ENCODE peak calls at places on chromosomes 11 and 22, in nine cellular contexts. C is naive thymus-derived CD4-positive, alpha-beta T cell; S is heart left ventricle; G is pancreas; Y is CD4-positive, alpha-beta T cell; I is ovary; F is neuronal stem cell; W is transverse colon; Z is mucosa of descending colon. L is an unnamed sample. For H3K9me3, the result is how much of the 10 kb centered on the place peaks cover.

GRCh38 chr22:27378343-27378800 is 423.2 kb downstream of the MN1 start:
- DNase-seq in C (no peak), I (no peak), F (no peak), S (no peak), Z (no peak), G (peak), W (no peak), Y (no peak), L (no peak)

GRCh38 chr11:130071211-130071712 is 1.6 kb downstream of the APLP2 start:
- DNase-seq in F (no peak), Y (no peak), Z (no peak), G (no peak), C (peak), W (no peak), S (no peak), I (no peak), L (no peak)

GRCh38 chr11:94897330-94897768 is 76.0 kb downstream of the CWC15 start:
- DNase-seq in W (peak), C (peak), S (no peak), Z (no peak), I (peak), F (peak), Y (peak), G (peak), L (no peak)

GRCh38 chr11:31655483-31655882 is 145.9 kb downstream of the ELP4 start:
- DNase-seq in F (no peak), G (no peak), I (no peak), Y (no peak), Z (no peak), C (no peak), S (no peak), W (no peak), L (no peak)

GRCh38 chr11:117836077-117836960 is 11.8 kb upstream of the FXYD2 start:
- DNase-seq in Y (no peak), W (peak), Z (peak), I (no peak), G (no peak), S (no peak), F (no peak), C (no peak), L (no peak)

GRCh38 chr11:68903631-68904457 is at the start of the genes IGHMBP2 and MRPL21:
- DNase-seq in W (peak), F (peak), S (peak), G (peak), Y (peak), C (peak), I (peak), Z (peak), L (peak)

GRCh38 chr11:45859661-45860140 is 12.4 kb downstream of the CRY2 start:
- DNase-seq in Z (peak), C (no peak), I (peak), G (peak), S (peak), Y (no peak), F (no peak), W (peak), L (no peak)

GRCh38 chr11:19687372-19687771 is 25.3 kb upstream of the NAV2 start:
- DNase-seq in Y (no peak), C (no peak), S (no peak), Z (no peak), I (no peak), W (no peak), F (no peak), G (no peak), L (no peak)

GRCh38 chr11:122733301-122733686 is 77.8 kb downstream of the UBASH3B start:
- DNase-seq in Z (no peak), C (no peak), F (no peak), G (no peak), W (no peak), S (no peak), Y (no peak), I (no peak), L (no peak)

GRCh38 chr11:1398506-1399235 is 8.9 kb downstream of the BRSK2 start:
- DNase-seq in F (no peak), Z (no peak), I (no peak), S (peak), W (no peak), Y (no peak), C (no peak), G (no peak), L (no peak)

GRCh38 chr11:113014262-113014661 is 53.0 kb downstream of the NCAM1 start:
- DNase-seq in I (no peak), Z (no peak), G (no peak), S (no peak), F (no peak), C (no peak), Y (no peak), W (no peak), L (no peak)

GRCh38 chr11:32213223-32213622 is 122.3 kb downstream of the RCN1 start:
- DNase-seq in F (no peak), G (no peak), C (no peak), Z (no peak), S (no peak), W (no peak), Y (no peak), I (no peak), L (no peak)

GRCh38 chr11:78943841-78944240 is 369.2 kb upstream of the NARS2 start:
- DNase-seq in W (no peak), Z (no peak), Y (no peak), C (no peak), S (no peak), G (no peak), I (no peak), F (no peak), L (no peak)

GRCh38 chr22:43516386-43516785 is 104.6 kb downstream of the MPPED1 start:
- DNase-seq in C (no peak), I (no peak), Y (no peak), W (no peak), F (no peak), Z (no peak), S (no peak), G (no peak), L (no peak)

GRCh38 chr11:76656087-76656531 is 14.4 kb downstream of the LRRC32 start:
- DNase-seq in W (no peak), I (peak), Z (no peak), G (no peak), F (no peak), S (no peak), Y (no peak), C (no peak), L (no peak)

GRCh38 chr11:95684701-95685100 is 104.9 kb downstream of the FAM76B start:
- DNase-seq in Y (no peak), F (no peak), C (no peak), G (no peak), W (no peak), I (no peak), S (no peak), Z (no peak), L (no peak)

GRCh38 chr11:10725114-10725906 is 25.7 kb upstream of the CTR9 start:
- DNase-seq in Y (no peak), G (no peak), S (no peak), W (no peak), C (peak), F (no peak), Z (no peak), I (no peak), L (no peak)

GRCh38 chr11:120597250-120597649 is 85.7 kb downstream of the GRIK4 start:
- DNase-seq in I (no peak), C (no peak), S (no peak), Z (no peak), G (no peak), F (no peak), Y (no peak), W (no peak), L (no peak)

GRCh38 chr22:47283616-47284270 is 521.3 kb downstream of the TBC1D22A start:
- DNase-seq in G (no peak), Y (no peak), F (no peak), S (no peak), I (no peak), Z (peak), C (no peak), W (no peak), L (no peak)

GRCh38 chr22:47285981-47286380 is 523.5 kb downstream of the TBC1D22A start:
- DNase-seq in G (no peak), Z (no peak), W (no peak), I (no peak), F (no peak), S (no peak), Y (no peak), C (no peak), L (no peak)

GRCh38 chr22:47286590-47286989 is 524.1 kb downstream of the TBC1D22A start:
- DNase-seq in S (no peak), F (no peak), G (no peak), Y (no peak), W (no peak), I (no peak), C (no peak), Z (peak), L (no peak)

GRCh38 chr22:47284360-47284759 is 521.9 kb downstream of the TBC1D22A start:
- DNase-seq in C (no peak), F (no peak), Z (no peak), S (no peak), I (no peak), Y (no peak), G (no peak), W (no peak), L (no peak)

GRCh38 chr22:47284822-47285221 is 522.4 kb downstream of the TBC1D22A start:
- DNase-seq in Y (no peak), Z (no peak), W (no peak), C (no peak), I (no peak), S (no peak), G (no peak), F (no peak), L (no peak)
- H3K9me3 ChIP-seq in Y (under half), Z (under half), W (under half), C (under half), I (under half), S (under half), G (under half), F (under half), L (under half)

DNA sequence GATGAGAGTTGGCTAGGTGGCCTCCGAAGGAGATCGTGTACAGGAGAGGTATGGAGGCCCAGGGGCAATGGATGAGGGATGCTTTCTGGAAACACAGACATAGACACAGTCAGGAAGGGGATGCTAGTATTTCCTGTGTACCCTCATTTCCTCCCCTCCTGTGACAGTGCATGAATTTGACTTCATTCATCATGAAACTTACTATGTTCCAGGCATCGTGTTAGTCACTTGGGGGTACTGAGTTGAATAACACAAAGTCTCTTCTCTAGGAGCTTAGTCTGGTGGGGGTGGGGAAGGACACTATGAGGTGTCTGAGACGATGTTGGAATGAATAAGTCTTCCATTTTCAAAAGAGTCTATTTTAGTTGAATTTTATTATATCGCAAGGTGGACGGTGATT is 32.6 kb downstream of the LDLRAD3 start:
- DNase-seq in Y (no peak), S (no peak), Z (no peak), W (no peak), G (no peak), C (no peak), I (no peak), F (no peak), L (no peak)
- H3K9me3 ChIP-seq in Y (under half), S (under half), Z (under half), W (under half), G (under half), C (under half), I (under half), F (under half), L (under half)

GRCh38 chr22:48750282-48750681 is 1077.4 kb downstream of the BRD1 start:
- DNase-seq in Y (no peak), C (no peak), G (peak), S (no peak), I (no peak), W (no peak), F (no peak), Z (no peak), L (no peak)

GRCh38 chr22:48752451-48753380 is 1075.0 kb downstream of the BRD1 start:
- DNase-seq in W (no peak), Z (no peak), C (no peak), Y (no peak), F (no peak), I (no peak), S (no peak), G (peak), L (no peak)

GRCh38 chr22:48749555-48750227 is 1078.0 kb downstream of the BRD1 start:
- DNase-seq in I (no peak), Z (peak), W (no peak), C (no peak), F (no peak), S (no peak), Y (no peak), G (peak), L (no peak)

GRCh38 chr22:48751539-48752437 is 1075.9 kb downstream of the BRD1 start:
- DNase-seq in G (peak), S (no peak), Z (no peak), I (no peak), Y (no peak), F (no peak), C (no peak), W (no peak), L (no peak)

DNA sequence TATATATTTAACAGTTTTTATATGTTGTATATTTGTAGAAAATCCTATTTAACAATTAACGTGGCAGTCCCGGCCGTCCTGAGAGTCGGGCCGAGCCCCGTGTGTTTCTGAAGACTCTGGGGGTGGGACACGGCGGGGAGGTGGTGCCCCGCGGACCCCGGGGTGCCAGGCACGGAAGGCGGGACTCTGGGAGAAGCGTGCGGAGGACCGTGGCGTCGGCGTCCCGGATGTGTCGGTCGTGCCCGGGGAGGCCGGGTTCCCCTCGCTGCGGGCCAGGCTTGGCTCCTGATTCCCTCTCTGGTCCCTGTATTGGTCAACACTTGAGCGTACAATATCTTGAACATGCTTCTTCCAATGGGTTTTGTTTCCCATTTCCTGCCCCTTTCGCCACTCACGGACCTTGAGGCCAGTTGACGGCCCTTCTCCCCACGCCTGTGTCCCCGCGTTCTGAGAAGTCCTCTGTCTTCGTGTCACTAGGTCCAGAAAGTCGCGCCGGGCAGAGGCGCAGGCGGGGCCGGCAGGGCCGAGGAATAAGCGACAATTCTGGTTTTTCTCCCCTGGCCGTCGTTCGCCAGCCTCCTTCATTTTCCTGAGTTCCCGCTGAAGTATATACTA is 1076.7 kb downstream of the BRD1 start:
- DNase-seq in I (no peak), Y (no peak), Z (no peak), G (no peak), F (no peak), C (no peak), W (no peak), S (no peak), L (no peak)
- H3K9me3 ChIP-seq in I (under half), Y (under half), Z (under half), G (under half), F (under half), C (under half), W (under half), S (under half), L (under half)

DNA sequence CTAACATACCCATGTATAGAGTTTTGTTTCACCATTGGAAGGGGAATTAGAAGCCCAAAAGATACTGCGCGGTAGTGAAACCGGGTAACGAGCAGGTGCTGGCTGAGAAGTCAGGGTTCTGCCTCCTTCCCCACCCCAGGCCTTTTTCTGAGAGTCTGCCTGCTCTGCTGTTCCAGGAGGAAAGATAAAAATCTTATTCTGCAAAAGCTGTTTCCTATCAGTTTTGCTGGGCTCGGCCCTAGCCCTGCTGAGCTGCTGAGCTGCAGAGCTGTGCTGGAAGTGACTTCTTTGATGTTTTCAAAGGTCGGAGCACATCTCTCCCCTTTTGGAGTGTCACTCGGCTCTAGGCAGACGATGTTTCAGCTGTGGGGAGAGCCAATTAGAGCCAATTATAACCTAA is 59.5 kb downstream of the SPATA19 start:
- DNase-seq in F (no peak), G (no peak), Z (no peak), W (no peak), I (no peak), S (no peak), C (no peak), Y (no peak), L (no peak)
- H3K9me3 ChIP-seq in F (under half), G (under half), Z (under half), W (under half), I (under half), S (under half), C (under half), Y (under half), L (under half)

GRCh38 chr11:15674756-15675155 is 560.0 kb downstream of the INSC start:
- DNase-seq in S (no peak), C (no peak), F (no peak), I (no peak), Z (no peak), Y (no peak), W (no peak), G (no peak), L (no peak)

GRCh38 chr11:15673408-15673811 is 558.7 kb downstream of the INSC start:
- DNase-seq in Y (no peak), F (no peak), S (no peak), I (no peak), C (no peak), W (no peak), Z (no peak), G (no peak), L (no peak)

GRCh38 chr11:15672822-15673221 is 558.1 kb downstream of the INSC start:
- DNase-seq in G (no peak), I (no peak), Y (no peak), C (no peak), F (no peak), Z (no peak), S (no peak), W (no peak), L (no peak)

GRCh38 chr11:15675683-15676082 is 561.0 kb downstream of the INSC start:
- DNase-seq in F (no peak), Y (no peak), G (no peak), Z (no peak), I (no peak), W (no peak), S (no peak), C (no peak), L (no peak)

GRCh38 chr11:15677181-15677580 is 562.5 kb downstream of the INSC start:
- DNase-seq in I (no peak), F (no peak), Y (no peak), W (no peak), C (no peak), G (no peak), S (no peak), Z (no peak), L (no peak)
- H3K9me3 ChIP-seq in I (under half), F (under half), Y (under half), W (under half), C (under half), G (under half), S (under half), Z (under half), L (under half)

DNA sequence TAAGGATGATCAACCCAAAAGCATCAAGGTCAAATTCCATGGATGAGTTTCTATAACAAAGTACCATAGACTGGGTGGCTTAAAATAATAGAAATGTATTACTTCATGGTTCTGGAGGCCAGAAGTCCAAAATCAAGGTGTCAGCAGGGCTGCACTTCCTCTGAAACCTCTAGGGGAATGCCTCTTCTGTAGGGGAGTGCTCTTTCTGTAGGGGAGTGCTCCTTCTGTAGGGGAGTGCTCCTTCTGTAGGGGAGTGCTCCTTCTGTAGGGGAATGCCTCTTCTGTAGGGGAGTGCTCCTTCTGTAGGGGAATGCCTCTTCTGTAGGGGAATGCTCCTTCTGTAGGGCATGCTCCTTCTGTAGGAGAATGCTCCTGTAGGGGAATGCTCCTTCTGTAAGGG is 65.5 kb downstream of the FBLN1 start:
- DNase-seq in S (no peak), G (no peak), W (no peak), Y (no peak), F (no peak), C (no peak), I (no peak), Z (no peak), L (no peak)
- H3K9me3 ChIP-seq in S (under half), G (under half), W (under half), Y (under half), F (under half), C (under half), I (under half), Z (under half), L (under half)

GRCh38 chr11:17369094-17369493 is 17.5 kb downstream of the NCR3LG1 start:
- DNase-seq in W (no peak), C (no peak), Z (no peak), I (no peak), F (no peak), G (no peak), Y (no peak), S (no peak), L (no peak)

GRCh38 chr11:17375547-17375946 is 12.9 kb downstream of the KCNJ11 start:
- DNase-seq in C (no peak), W (no peak), G (no peak), Z (no peak), F (no peak), Y (no peak), I (no peak), S (no peak), L (no peak)

GRCh38 chr11:17369685-17370243 is 18.2 kb downstream of the NCR3LG1 start:
- DNase-seq in G (no peak), W (no peak), I (no peak), F (no peak), C (no peak), S (no peak), Y (no peak), Z (no peak), L (no peak)

GRCh38 chr11:17368551-17368950 is 17.0 kb downstream of the NCR3LG1 start:
- DNase-seq in G (no peak), Z (no peak), I (no peak), S (no peak), Y (no peak), W (no peak), F (no peak), C (no peak), L (no peak)

GRCh38 chr11:17371614-17372013 is 16.8 kb downstream of the KCNJ11 start:
- DNase-seq in F (no peak), Z (no peak), I (no peak), C (no peak), G (no peak), W (no peak), S (no peak), Y (no peak), L (no peak)
- H3K9me3 ChIP-seq in F (half or more), Z (half or more), I (under half), C (under half), G (under half), W (under half), S (under half), Y (under half), L (under half)

GRCh38 chr11:107810875-107811274 is 47.7 kb downstream of the SLC35F2 start:
- DNase-seq in Y (no peak), I (no peak), S (no peak), G (no peak), F (no peak), C (no peak), W (no peak), Z (no peak), L (no peak)

GRCh38 chr11:107819361-107820014 is 39.1 kb downstream of the SLC35F2 start:
- DNase-seq in I (no peak), G (no peak), W (no peak), Z (no peak), C (no peak), S (no peak), Y (no peak), F (no peak), L (no peak)

GRCh38 chr11:107818491-107818890 is 40.1 kb downstream of the SLC35F2 start:
- DNase-seq in G (no peak), I (no peak), Z (no peak), Y (no peak), W (no peak), C (no peak), S (no peak), F (no peak), L (no peak)

GRCh38 chr11:107821199-107821926 is 37.2 kb downstream of the SLC35F2 start:
- DNase-seq in S (no peak), C (no peak), Z (no peak), Y (no peak), I (no peak), F (no peak), W (no peak), G (no peak), L (no peak)

GRCh38 chr11:107816028-107816427 is 42.6 kb downstream of the SLC35F2 start:
- DNase-seq in S (no peak), I (no peak), W (no peak), Y (no peak), C (no peak), G (no peak), Z (no peak), F (no peak), L (no peak)
- H3K9me3 ChIP-seq in S (under half), I (under half), W (under half), Y (under half), C (under half), G (under half), Z (under half), F (under half), L (under half)